ENCODE peak calls at places on chromosomes 16 and 17, in seven cellular contexts. P, O, S, K, Q, L and M are unnamed samples.

GRCh38 chr17:48228720-48229119 is 121.2 kb downstream of the SNX11 start:
- DNase-seq in P (no peak), O (no peak), S (peak), K (no peak), Q (no peak), L (no peak), M (no peak)

GRCh38 chr17:62898239-62898864 is 67.7 kb upstream of the TANC2 start:
- DNase-seq in P (no peak), O (no peak), S (no peak), K (no peak), Q (no peak), L (no peak), M (no peak)

GRCh38 chr16:85387731-85388295 is 225.3 kb upstream of the GSE1 start:
- DNase-seq in P (no peak), O (no peak), S (no peak), K (no peak), Q (no peak), L (no peak), M (no peak)

GRCh38 chr16:21598676-21599157 is 660 bp upstream of the METTL9 start:
- DNase-seq in P (peak), O (peak), S (peak), K (peak), Q (no peak), L (no peak), M (no peak)

GRCh38 chr16:69270831-69271230 is 40.3 kb upstream of the VPS4A start:
- DNase-seq in P (no peak), O (no peak), S (no peak), K (no peak), Q (no peak), L (no peak), M (no peak)

GRCh38 chr17:1029196-1029911 is 32.4 kb downstream of the TIMM22 start:
- DNase-seq in P (peak), O (no peak), S (no peak), K (no peak), Q (no peak), L (no peak), M (no peak)

GRCh38 chr16:86075488-86075785 is 176.5 kb downstream of the IRF8 start:
- DNase-seq in P (peak), O (no peak), S (no peak), K (no peak), Q (no peak), L (no peak), M (no peak)

GRCh38 chr17:81941484-81942166 is 4.5 kb upstream of the PYCR1 start:
- DNase-seq in P (no peak), O (no peak), S (peak), K (no peak), Q (no peak), L (peak), M (no peak)

GRCh38 chr16:22353188-22353919 is 21.1 kb downstream of the CDR2 start:
- DNase-seq in P (peak), O (no peak), S (no peak), K (no peak), Q (no peak), L (peak), M (peak)

GRCh38 chr17:18315498-18316360 is 636 bp downstream of the SMCR8 start:
- DNase-seq in P (no peak), O (no peak), S (no peak), K (no peak), Q (peak), L (no peak), M (no peak)

GRCh38 chr17:48102700-48103378 is 1.6 kb upstream of the CBX1 start:
- DNase-seq in P (no peak), O (no peak), S (no peak), K (peak), Q (no peak), L (peak), M (no peak)

GRCh38 chr16:3503513-3503912 is 2.7 kb downstream of the CLUAP1 start:
- DNase-seq in P (no peak), O (no peak), S (no peak), K (peak), Q (no peak), L (peak), M (no peak)

GRCh38 chr17:49762148-49762941 is 1.6 kb downstream of the FAM117A start:
- DNase-seq in P (no peak), O (no peak), S (no peak), K (no peak), Q (no peak), L (no peak), M (no peak)

GRCh38 chr17:45775576-45776011 is 8.5 kb upstream of the CRHR1 start:
- DNase-seq in P (no peak), O (peak), S (peak), K (no peak), Q (no peak), L (no peak), M (no peak)

GRCh38 chr17:78257810-78258322 is 26.4 kb downstream of the TMEM235 start:
- DNase-seq in P (peak), O (no peak), S (no peak), K (peak), Q (peak), L (no peak), M (peak)

GRCh38 chr17:8362651-8363332 is 13.7 kb downstream of the KRABD2 start:
- DNase-seq in P (peak), O (no peak), S (no peak), K (no peak), Q (no peak), L (no peak), M (no peak)

GRCh38 chr16:3722508-3722907 is 5.2 kb upstream of the TRAP1 start:
- DNase-seq in P (no peak), O (no peak), S (no peak), K (no peak), Q (no peak), L (no peak), M (no peak)

GRCh38 chr17:32504166-32504990 is 17.6 kb downstream of the CDK5R1 start:
- DNase-seq in P (no peak), O (no peak), S (no peak), K (no peak), Q (no peak), L (peak), M (no peak)

GRCh38 chr17:80474231-80474932 is 2.0 kb downstream of the NPTX1 start:
- DNase-seq in P (no peak), O (no peak), S (peak), K (no peak), Q (no peak), L (peak), M (no peak)

GRCh38 chr17:511833-512251 is 159.2 kb upstream of the RPH3AL start:
- DNase-seq in P (peak), O (no peak), S (no peak), K (no peak), Q (no peak), L (no peak), M (no peak)

GRCh38 chr17:40218740-40219072 is 398 bp upstream of the WIPF2 start:
- DNase-seq in P (peak), O (peak), S (peak), K (peak), Q (peak), L (peak), M (peak)

GRCh38 chr16:3112881-3113574 is 642 bp downstream of the ZNF205 start:
- DNase-seq in P (no peak), O (no peak), S (no peak), K (no peak), Q (no peak), L (no peak), M (no peak)

GRCh38 chr16:64952177-64952576 is 169.7 kb downstream of the CDH11 start:
- DNase-seq in P (peak), O (no peak), S (no peak), K (no peak), Q (no peak), L (no peak), M (no peak)

GRCh38 chr17:35713069-35713728 is 18.2 kb upstream of the RASL10B start:
- DNase-seq in P (peak), O (no peak), S (no peak), K (no peak), Q (no peak), L (no peak), M (no peak)

GRCh38 chr16:58649707-58650106 is 20.1 kb upstream of the CNOT1 start:
- DNase-seq in P (no peak), O (no peak), S (no peak), K (no peak), Q (no peak), L (no peak), M (no peak)

GRCh38 chr16:18789850-18790706 is at the start of gene RPS15A:
- DNase-seq in P (peak), O (peak), S (peak), K (peak), Q (peak), L (peak), M (peak)

GRCh38 chr17:17685775-17686291 is 4.6 kb downstream of the RAI1 start:
- DNase-seq in P (peak), O (no peak), S (no peak), K (no peak), Q (no peak), L (peak), M (no peak)

GRCh38 chr16:81598083-81598482 is 153.5 kb downstream of the CMIP start:
- DNase-seq in P (no peak), O (no peak), S (no peak), K (no peak), Q (no peak), L (no peak), M (no peak)

GRCh38 chr17:81371910-81372760 is 23.1 kb upstream of the BAHCC1 start:
- DNase-seq in P (peak), O (peak), S (peak), K (no peak), Q (no peak), L (no peak), M (no peak)

GRCh38 chr16:28151180-28151579 is 60.6 kb downstream of the XPO6 start:
- DNase-seq in P (no peak), O (no peak), S (no peak), K (no peak), Q (no peak), L (no peak), M (no peak)

GRCh38 chr17:1039511-1040215 is 42.7 kb downstream of the TIMM22 start:
- DNase-seq in P (no peak), O (peak), S (peak), K (no peak), Q (no peak), L (no peak), M (no peak)

GRCh38 chr16:53105565-53105964 is 50.8 kb downstream of the CHD9 start:
- DNase-seq in P (no peak), O (no peak), S (no peak), K (no peak), Q (no peak), L (no peak), M (no peak)